ENCODE peak calls at places on chromosomes 1 and 21, in six cellular contexts. S, D, W, U, Z and C are unnamed samples.

GRCh38 chr1:31483012-31483946 is 70.3 kb downstream of the SERINC2 start:
- DNase-seq in S (no peak), D (no peak), W (peak; percentile 80), U (peak; percentile 68), Z (peak; percentile 95), C (no peak)

GRCh38 chr1:205568469-205569361 is 63.1 kb downstream of the ELK4 start:
- DNase-seq in S (no peak), D (no peak), W (no peak), U (peak; percentile 48), Z (no peak), C (no peak)

GRCh38 chr1:73044241-73044640 is 761.9 kb upstream of the NEGR1 start:
- DNase-seq in S (no peak), D (no peak), W (no peak), U (peak; percentile 5), Z (no peak), C (no peak)

GRCh38 chr1:234862944-234863515 is 253.1 kb upstream of the IRF2BP2 start:
- DNase-seq in S (peak; percentile 85), D (peak; percentile 80), W (peak; percentile 81), U (peak; percentile 67), Z (no peak), C (peak; percentile 36)

GRCh38 chr1:109794319-109795132 is 30.8 kb upstream of the EPS8L3 start:
- DNase-seq in S (no peak), D (no peak), W (no peak), U (no peak), Z (no peak), C (no peak)

GRCh38 chr1:243447342-243447741 is 191.5 kb downstream of the SDCCAG8 start:
- DNase-seq in S (no peak), D (no peak), W (peak; percentile 84), U (no peak), Z (peak; percentile 49), C (no peak)

GRCh38 chr1:46248122-46248920 is 758 bp downstream of the RAD54L start:
- DNase-seq in S (peak; percentile 30), D (no peak), W (peak; percentile 6), U (peak; percentile 45), Z (no peak), C (no peak)

GRCh38 chr1:152673016-152673415 is 2.1 kb upstream of the LCE2C start:
- DNase-seq in S (no peak), D (no peak), W (no peak), U (no peak), Z (peak; percentile 75), C (no peak)

GRCh38 chr1:8317647-8318360 is at the start of gene SLC45A1:
- DNase-seq in S (peak; percentile 81), D (peak; percentile 85), W (peak; percentile 85), U (peak; percentile 78), Z (peak; percentile 57), C (peak; percentile 48)

GRCh38 chr21:39071623-39072214 is 111.5 kb downstream of the PSMG1 start:
- DNase-seq in S (no peak), D (no peak), W (no peak), U (peak; percentile 40), Z (no peak), C (peak; percentile 29)

GRCh38 chr1:74729741-74730478 is 2.9 kb downstream of the CRYZ start:
- DNase-seq in S (no peak), D (no peak), W (no peak), U (no peak), Z (peak; percentile 76), C (peak; percentile 48)

GRCh38 chr1:178613271-178613945 is 100.5 kb downstream of the TEX35 start:
- DNase-seq in S (no peak), D (no peak), W (no peak), U (no peak), Z (no peak), C (no peak)

GRCh38 chr1:99656701-99657100 is 10.8 kb downstream of the PALMD start:
- DNase-seq in S (no peak), D (no peak), W (no peak), U (no peak), Z (no peak), C (no peak)

GRCh38 chr1:245121523-245121922 is 33.3 kb upstream of the KIF26B start:
- DNase-seq in S (no peak), D (no peak), W (no peak), U (no peak), Z (peak; percentile 22), C (no peak)

GRCh38 chr1:7574121-7575040 is 196.7 kb upstream of the VAMP3 start:
- DNase-seq in S (peak; percentile 35), D (no peak), W (no peak), U (peak; percentile 44), Z (no peak), C (no peak)

GRCh38 chr21:16211339-16212303 is 481.8 kb downstream of the USP25 start:
- DNase-seq in S (no peak), D (no peak), W (no peak), U (no peak), Z (no peak), C (peak; percentile 22)

GRCh38 chr1:67609572-67609939 is 75.4 kb upstream of the GADD45A start:
- DNase-seq in S (no peak), D (no peak), W (no peak), U (no peak), Z (no peak), C (no peak)

GRCh38 chr1:54342764-54343687 is 63.2 kb downstream of the SSBP3 start:
- DNase-seq in S (no peak), D (no peak), W (no peak), U (no peak), Z (no peak), C (no peak)

GRCh38 chr1:125066385-125066784 is 3881.6 kb downstream of the SRGAP2C start:
- DNase-seq in S (no peak), D (no peak), W (no peak), U (no peak), Z (no peak), C (no peak)

GRCh38 chr1:24416666-24417391 is 1.2 kb downstream of the NIPAL3 start:
- DNase-seq in S (no peak), D (no peak), W (no peak), U (peak; percentile 76), Z (peak; percentile 93), C (peak; percentile 97)

GRCh38 chr1:54378157-54378883 is 27.9 kb downstream of the SSBP3 start:
- DNase-seq in S (no peak), D (no peak), W (no peak), U (no peak), Z (no peak), C (no peak)

GRCh38 chr1:10901091-10901893 is 104.8 kb upstream of the CASZ1 start:
- DNase-seq in S (peak; percentile 23), D (no peak), W (no peak), U (peak; percentile 66), Z (peak; percentile 75), C (no peak)
- H3K4me3 ChIP-seq in S (no peak overlapping the region), D (no peak overlapping the region), W (no peak overlapping the region), U (no peak overlapping the region), Z (peak overlapping the region; percentile 31), C (no peak overlapping the region)

DNA sequence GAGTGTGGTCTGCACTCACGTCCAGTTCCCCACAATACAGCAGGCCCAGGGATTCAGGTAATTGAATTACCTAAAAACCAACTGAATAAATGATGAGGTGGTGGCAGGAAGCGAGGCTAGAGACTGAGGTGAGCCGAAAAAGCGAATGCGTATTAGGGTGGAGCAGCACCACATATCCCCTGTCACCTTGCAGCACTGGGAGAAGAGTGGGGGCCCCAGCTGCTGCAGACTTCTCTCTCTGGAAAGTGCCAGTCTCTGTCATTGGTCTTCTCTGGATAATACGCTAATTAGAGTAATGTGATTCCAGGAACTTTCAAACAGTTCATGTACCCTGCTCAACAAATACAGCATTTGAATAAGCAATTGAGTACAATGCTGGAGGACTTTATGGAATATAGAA is 199.0 kb downstream of the RPS6KC1 start:
- DNase-seq in S (no peak), D (no peak), W (no peak), U (no peak), Z (no peak), C (no peak)
- H3K27ac ChIP-seq in S (no peak overlapping the region), D (no peak overlapping the region), W (no peak overlapping the region), U (no peak overlapping the region), Z (no peak overlapping the region), C (no peak overlapping the region)

GRCh38 chr1:30216602-30217001 is 506.8 kb downstream of the MATN1 start:
- DNase-seq in S (no peak), D (no peak), W (no peak), U (no peak), Z (no peak), C (no peak)
- H3K4me3 ChIP-seq in S (no peak overlapping the region), D (no peak overlapping the region), W (no peak overlapping the region), U (no peak overlapping the region), Z (no peak overlapping the region), C (no peak overlapping the region)

DNA sequence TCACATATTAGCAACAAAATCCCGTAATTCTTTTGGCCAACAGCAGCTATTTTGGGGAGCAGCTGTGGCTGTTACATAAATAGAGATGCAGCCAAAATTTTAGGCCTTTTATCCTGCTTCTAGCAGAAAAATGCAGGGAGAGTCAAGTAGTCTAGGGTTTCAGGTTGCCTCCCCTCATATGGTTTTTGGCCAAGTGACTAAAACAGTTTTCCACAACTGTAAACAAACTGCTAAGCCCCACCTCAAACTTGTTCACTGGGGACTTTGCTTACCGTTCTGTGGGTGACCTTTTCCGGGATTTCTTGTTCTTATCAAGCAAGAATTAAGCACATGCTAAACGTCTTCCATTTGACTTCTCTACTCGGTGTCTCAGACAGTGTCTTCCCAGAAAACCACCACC is 133.4 kb downstream of the EDEM3 start:
- DNase-seq in S (no peak), D (no peak), W (no peak), U (no peak), Z (no peak), C (no peak)
- H3K27ac ChIP-seq in S (peak overlapping the region; percentile 84), D (peak overlapping the region; percentile 93), W (peak overlapping the region; percentile 76), U (peak overlapping the region; percentile 88), Z (no peak overlapping the region), C (no peak overlapping the region)

DNA sequence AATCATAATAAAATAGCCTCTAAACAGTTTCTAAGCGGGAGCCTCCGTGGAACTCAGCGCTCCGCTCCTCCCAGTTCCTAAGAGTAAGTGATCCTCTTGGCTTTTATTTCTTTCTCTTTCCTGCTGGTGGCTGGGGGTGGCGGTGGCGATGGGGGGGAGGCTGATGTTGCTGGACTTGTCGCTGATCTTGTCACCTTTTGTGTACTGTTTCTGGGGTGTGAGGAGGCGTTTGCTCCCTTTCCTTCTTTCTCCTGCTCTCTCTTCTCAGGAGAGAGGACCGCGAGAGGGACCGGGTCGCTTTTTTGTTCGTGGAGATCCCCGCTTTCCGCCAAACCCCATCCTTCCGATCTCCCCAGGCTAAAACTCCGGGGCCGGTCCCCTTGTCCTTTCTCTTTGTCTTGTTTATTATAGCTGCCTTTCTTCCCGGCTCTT is 882 bp downstream of the PROX1 start:
- DNase-seq in S (no peak), D (no peak), W (peak; percentile 35), U (peak; percentile 50), Z (no peak), C (no peak)
- H3K4me3 ChIP-seq in S (peak overlapping the region; percentile 42), D (peak overlapping the region; percentile 75), W (peak overlapping the region; percentile 90), U (peak overlapping the region; percentile 86), Z (peak overlapping the region; percentile 59), C (peak overlapping the region; percentile 61)